ENCODE peak calls at places on chromosomes 3 and 15, in eight cellular contexts. U is pancreas, E is IMR-90, K is lower lobe of right lung, W is thoracic aorta, V is fibroblast of lung, X is GM06990, T is suprapubic skin. S is an unnamed sample.

GRCh38 chr15:78077053-78077859 is at the start of gene TBC1D2B:
- DNase-seq in U (peak), T (no peak), E (peak), V (peak), K (peak), X (peak), W (no peak), S (peak)

GRCh38 chr15:88238618-88239430 is 17.7 kb downstream of the NTRK3 start:
- DNase-seq in U (no peak), X (no peak), T (no peak), W (no peak), E (peak), K (no peak), V (peak), S (no peak)

GRCh38 chr15:78368671-78369070 is 28.5 kb downstream of the CRABP1 start:
- DNase-seq in E (no peak), U (no peak), X (no peak), T (no peak), V (no peak), K (no peak), W (no peak), S (peak)

GRCh38 chr3:23959147-23959900 is 14.2 kb downstream of the NR1D2 start:
- DNase-seq in X (no peak), V (peak), E (peak), K (no peak), U (no peak), T (no peak), W (no peak), S (peak)

GRCh38 chr15:30985081-30985531 is 6.3 kb downstream of the MTMR10 start:
- DNase-seq in U (no peak), V (peak), X (no peak), T (no peak), K (no peak), E (peak), W (no peak), S (peak)

GRCh38 chr15:39918688-39919385 is 1.2 kb downstream of the GPR176 start:
- DNase-seq in U (no peak), W (no peak), K (no peak), T (no peak), V (peak), X (no peak), E (peak), S (peak)

GRCh38 chr3:141372656-141373055 is 4.4 kb downstream of the ZBTB38 start:
- DNase-seq in E (no peak), V (no peak), T (no peak), U (no peak), W (no peak), K (no peak), X (no peak), S (no peak)

GRCh38 chr3:29720660-29721059 is 439.8 kb downstream of the RBMS3 start:
- DNase-seq in U (no peak), E (no peak), X (no peak), T (no peak), W (no peak), V (no peak), K (no peak), S (no peak)

GRCh38 chr15:53251998-53252397 is 461.9 kb upstream of the ONECUT1 start:
- DNase-seq in T (no peak), E (no peak), X (no peak), V (no peak), U (peak), W (no peak), K (no peak), S (no peak)

GRCh38 chr15:78374436-78375393 is 34.6 kb downstream of the CRABP1 start:
- DNase-seq in U (no peak), V (no peak), T (no peak), E (no peak), X (no peak), W (no peak), K (peak), S (no peak)

GRCh38 chr3:37457392-37458065 is 283.1 kb upstream of the LRRFIP2 start:
- DNase-seq in E (no peak), K (no peak), U (no peak), V (no peak), W (no peak), X (no peak), T (no peak), S (peak)

GRCh38 chr3:30689202-30689641 is 82.8 kb downstream of the TGFBR2 start:
- DNase-seq in T (no peak), W (no peak), X (no peak), E (peak), V (peak), U (peak), K (no peak), S (peak)

GRCh38 chr3:30827080-30827479 is 67.4 kb downstream of the GADL1 start:
- DNase-seq in K (no peak), E (no peak), X (no peak), V (no peak), W (no peak), T (no peak), U (no peak), S (no peak)

GRCh38 chr3:7249493-7250076 is 388.7 kb downstream of the GRM7 start:
- DNase-seq in U (no peak), V (peak), W (no peak), E (no peak), X (no peak), K (no peak), T (no peak), S (no peak)

GRCh38 chr3:121989943-121990342 is 32.1 kb downstream of the ILDR1 start:
- DNase-seq in T (no peak), K (no peak), W (no peak), U (no peak), E (no peak), V (no peak), X (no peak), S (no peak)

GRCh38 chr3:132641837-132642538 is 17.6 kb downstream of the ACAD11 start:
- DNase-seq in U (no peak), T (no peak), V (peak), E (peak), X (no peak), W (no peak), K (no peak), S (peak)

GRCh38 chr3:89098173-89098572 is 9.2 kb upstream of the EPHA3 start:
- DNase-seq in X (no peak), U (no peak), W (no peak), V (peak), T (no peak), E (no peak), K (no peak), S (no peak)

GRCh38 chr15:95596487-95596886 is 734.0 kb upstream of the NR2F2 start:
- DNase-seq in K (no peak), T (no peak), X (no peak), E (no peak), V (no peak), U (no peak), W (no peak), S (no peak)

GRCh38 chr3:30779686-30780287 is 114.7 kb downstream of the GADL1 start:
- DNase-seq in K (no peak), X (no peak), V (no peak), U (no peak), T (no peak), W (no peak), E (peak), S (peak)

GRCh38 chr15:31396881-31397560 is 70.4 kb downstream of the KLF13 start:
- DNase-seq in E (peak), U (peak), W (peak), T (peak), X (no peak), K (peak), V (peak), S (peak)

GRCh38 chr3:45078910-45079522 is 52.9 kb downstream of the CLEC3B start:
- DNase-seq in U (no peak), X (no peak), T (no peak), K (no peak), V (no peak), W (no peak), E (peak), S (peak)

GRCh38 chr3:189513281-189514151 is 117.7 kb upstream of the TP63 start:
- DNase-seq in K (no peak), T (no peak), W (no peak), U (no peak), E (no peak), V (no peak), X (no peak), S (no peak)

GRCh38 chr15:45540531-45540930 is 18.0 kb upstream of the SLC30A4 start:
- DNase-seq in K (no peak), W (no peak), T (no peak), E (no peak), V (no peak), X (no peak), U (no peak), S (no peak)

GRCh38 chr3:21729888-21730459 is 21.0 kb downstream of the ZNF385D start:
- DNase-seq in V (no peak), E (no peak), W (no peak), X (no peak), T (no peak), U (no peak), K (no peak), S (peak)

GRCh38 chr3:48474619-48475018 is 28.1 kb downstream of the ATRIP start:
- DNase-seq in X (no peak), T (no peak), K (no peak), U (no peak), E (no peak), V (no peak), W (no peak), S (no peak)

GRCh38 chr3:105137911-105138310 is 228.8 kb upstream of the ALCAM start:
- DNase-seq in W (no peak), U (no peak), V (peak), K (no peak), X (no peak), T (no peak), E (peak), S (no peak)

GRCh38 chr15:47511241-47511640 is 206.1 kb upstream of the SEMA6D start:
- DNase-seq in K (no peak), T (no peak), U (no peak), E (no peak), X (no peak), W (no peak), V (no peak), S (no peak)

GRCh38 chr3:58572634-58573230 is 4.5 kb downstream of the FAM107A start:
- DNase-seq in K (no peak), E (no peak), T (no peak), W (no peak), V (no peak), X (no peak), U (no peak), S (no peak)

GRCh38 chr3:178382388-178383061 is 153.7 kb upstream of the KCNMB2 start:
- DNase-seq in W (no peak), U (no peak), K (no peak), E (peak), T (no peak), V (peak), X (no peak), S (peak)

GRCh38 chr15:51750942-51751686 is at the start of gene TMOD2:
- DNase-seq in K (peak), X (peak), V (peak), U (peak), E (peak), W (no peak), T (no peak), S (peak)

GRCh38 chr3:3127432-3128010 is 781 bp downstream of the TRNT1 start:
- DNase-seq in X (peak), V (peak), U (no peak), K (no peak), E (peak), W (no peak), T (no peak), S (peak)

GRCh38 chr3:115930922-115931321 is 307.6 kb downstream of the GAP43 start:
- DNase-seq in U (no peak), V (no peak), W (no peak), E (no peak), X (peak), T (no peak), K (no peak), S (no peak)

GRCh38 chr3:125143538-125143937 is 69.0 kb downstream of the SLC12A8 start:
- DNase-seq in V (no peak), U (no peak), W (no peak), K (no peak), E (no peak), X (no peak), T (no peak), S (no peak)

GRCh38 chr3:16085884-16086608 is 88.4 kb upstream of the GALNT15 start:
- DNase-seq in X (no peak), V (peak), K (no peak), E (no peak), U (peak), W (no peak), T (no peak), S (no peak)

GRCh38 chr3:150490212-150490611 is 56.1 kb downstream of the SERP1 start:
- DNase-seq in K (no peak), W (no peak), U (no peak), E (no peak), X (no peak), V (no peak), T (no peak), S (no peak)

GRCh38 chr3:21328982-21329381 is 422.0 kb downstream of the ZNF385D start:
- DNase-seq in K (no peak), U (no peak), V (no peak), W (no peak), E (no peak), T (no peak), X (no peak), S (no peak)

GRCh38 chr3:73718326-73719110 is 93.8 kb upstream of the PDZRN3 start:
- DNase-seq in X (no peak), U (no peak), T (no peak), K (no peak), V (peak), W (no peak), E (no peak), S (no peak)

GRCh38 chr3:47897954-47898353 is 95.0 kb downstream of the DHX30 start:
- DNase-seq in V (no peak), U (no peak), W (no peak), T (no peak), K (no peak), X (no peak), E (no peak), S (no peak)

GRCh38 chr3:48018841-48019240 is 2.6 kb upstream of the MAP4 start:
- DNase-seq in U (no peak), K (no peak), T (no peak), X (no peak), V (peak), E (peak), W (peak), S (peak)

GRCh38 chr3:70829101-70829500 is 516.7 kb upstream of the MDFIC2 start:
- DNase-seq in E (peak), U (peak), W (peak), T (no peak), X (no peak), V (peak), K (no peak), S (peak)

GRCh38 chr3:126355251-126355650 is 2.0 kb downstream of the KLF15 start:
- DNase-seq in X (no peak), E (no peak), W (no peak), T (no peak), U (no peak), V (no peak), K (peak), S (no peak)
- H3K4me3 ChIP-seq in X (no peak), E (no peak), W (peak), T (peak), U (peak), V (no peak), K (peak), S (no peak)

DNA sequence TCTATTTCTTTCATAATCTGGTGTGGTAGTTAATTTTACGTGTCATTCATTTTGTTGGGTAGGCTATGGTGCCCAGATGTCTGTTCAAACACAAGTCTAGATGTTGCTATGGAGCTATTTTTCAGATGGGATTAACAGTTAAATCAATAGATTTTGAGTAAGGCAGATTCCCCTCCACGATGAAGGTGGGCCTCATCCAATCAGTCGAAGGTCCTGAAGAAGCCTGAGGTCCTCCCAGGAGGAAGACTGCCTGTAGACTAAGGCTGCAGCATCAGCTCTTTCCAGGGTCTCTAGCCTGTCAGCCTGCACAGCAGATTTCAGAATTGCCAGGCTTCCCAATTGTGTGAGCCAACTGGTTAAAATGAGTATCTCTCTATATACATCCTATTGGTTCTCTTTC is 92.9 kb downstream of the GABRB3 start:
- DNase-seq in E (no peak), W (no peak), T (no peak), V (no peak), U (no peak), K (no peak), X (no peak), S (no peak)
- TF ChIP-seq CTCF in E (no peak), W (no peak), T (no peak), V (no peak), U (no peak), K (no peak), X (no peak), S (no peak)

DNA sequence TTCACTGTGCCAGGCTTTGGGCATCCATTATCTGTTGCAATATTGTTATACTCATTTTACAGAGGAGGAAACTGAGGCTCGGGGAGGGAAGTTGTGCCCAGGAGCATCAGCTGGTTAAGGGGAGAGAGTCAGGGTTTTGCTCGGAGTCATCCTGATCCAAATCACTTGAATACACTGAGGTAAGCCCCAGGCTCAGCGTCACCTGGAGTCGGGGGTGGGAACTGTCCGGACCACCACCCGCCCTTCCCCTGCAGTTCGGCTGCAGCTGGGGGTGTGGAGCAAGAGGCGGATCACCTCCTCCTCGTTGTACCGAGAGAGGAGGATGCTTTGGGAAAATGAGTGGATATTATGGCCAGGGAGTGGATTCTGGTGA is 646 bp downstream of the HRH1 start:
- DNase-seq in T (no peak), X (no peak), V (peak), U (no peak), K (no peak), W (no peak), E (peak), S (no peak)
- H3K4me3 ChIP-seq in T (peak), X (no peak), V (peak), U (no peak), K (peak), W (peak), E (peak), S (peak)

GRCh38 chr3:165874663-165875489 is 37.7 kb upstream of the BCHE start:
- DNase-seq in T (no peak), V (no peak), X (no peak), K (no peak), E (no peak), W (no peak), U (no peak), S (no peak)
- TF ChIP-seq CTCF in T (no peak), V (no peak), X (no peak), K (no peak), E (no peak), W (no peak), U (no peak), S (no peak)

GRCh38 chr15:61201322-61201721 is 27.8 kb downstream of the RORA start:
- DNase-seq in W (no peak), U (no peak), T (no peak), E (no peak), X (no peak), K (no peak), V (no peak), S (no peak)
- H3K4me3 ChIP-seq in W (no peak), U (no peak), T (no peak), E (no peak), X (no peak), K (no peak), V (no peak), S (no peak)

DNA sequence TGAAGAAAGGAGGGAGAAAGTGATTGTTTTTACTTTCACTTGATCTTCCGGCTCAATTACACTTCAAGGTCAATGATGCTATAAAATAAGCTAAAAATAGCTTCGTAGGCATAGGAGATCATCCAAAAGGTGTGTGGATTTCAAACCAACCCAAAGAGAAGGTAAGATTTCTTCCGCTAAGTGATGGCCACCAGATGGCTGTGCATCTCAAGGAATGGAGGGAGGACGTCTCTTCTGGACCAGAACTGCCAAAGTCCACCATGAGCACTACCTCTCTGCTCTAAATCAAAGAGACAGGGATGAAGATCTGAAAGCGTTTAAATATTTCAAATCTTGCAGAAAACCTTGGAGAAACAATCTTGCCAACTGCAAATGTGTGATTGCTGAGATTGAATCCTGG is 199.1 kb upstream of the ZPLD1 start:
- DNase-seq in X (no peak), V (no peak), T (no peak), K (no peak), U (no peak), W (no peak), E (peak), S (no peak)
- TF ChIP-seq CTCF in X (peak), V (peak), T (no peak), K (no peak), U (no peak), W (no peak), E (peak), S (peak)

DNA sequence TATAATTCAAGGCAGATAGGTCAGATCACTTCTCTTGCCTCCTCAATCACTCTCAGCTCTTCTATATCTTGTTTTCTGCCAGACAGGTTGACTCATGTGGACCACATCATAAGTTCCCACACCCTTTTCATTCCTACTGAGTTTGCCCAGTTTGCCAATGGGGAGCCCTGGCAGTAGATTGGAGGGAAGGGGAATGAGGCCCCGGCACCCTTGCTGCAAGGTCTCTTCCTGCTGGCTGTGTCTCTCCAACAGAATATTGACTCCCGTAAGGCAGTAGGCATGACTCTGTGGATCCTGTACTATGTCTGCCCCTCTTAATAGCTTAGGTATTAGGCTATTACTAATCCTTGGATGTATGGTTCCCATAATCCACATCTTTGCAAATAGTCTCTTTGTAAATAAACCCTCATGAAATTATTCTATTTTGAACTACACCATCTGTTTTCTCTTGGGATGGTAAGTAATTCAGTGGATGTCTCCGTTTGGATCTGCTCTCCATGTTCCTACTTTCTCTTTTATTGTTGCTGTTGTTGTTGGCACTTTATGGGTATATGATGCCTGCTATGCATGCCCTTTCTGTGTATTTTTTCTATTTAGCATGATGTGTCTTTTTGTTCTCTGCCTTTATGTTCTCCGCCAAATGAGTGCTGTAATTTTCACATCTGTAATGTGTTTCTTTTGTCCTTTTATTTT is 65.5 kb upstream of the DCBLD2 start:
- DNase-seq in U (no peak), X (no peak), W (no peak), V (peak), T (no peak), E (no peak), K (no peak), S (peak)
- H3K4me3 ChIP-seq in U (no peak), X (no peak), W (no peak), V (no peak), T (no peak), E (no peak), K (no peak), S (no peak)

GRCh38 chr3:102206506-102207145 is 228.2 kb upstream of the ZPLD1 start:
- DNase-seq in E (peak), T (no peak), W (peak), X (no peak), U (peak), K (peak), V (peak), S (peak)
- TF ChIP-seq CTCF in E (no peak), T (no peak), W (no peak), X (no peak), U (no peak), K (no peak), V (no peak), S (no peak)